ENCODE peak calls at places on chromosome 16, in five cellular contexts. One of them, this sample, is unnamed.

GRCh38 chr16:88703486-88704309 is 2.5 kb downstream of the RNF166 start:
- DNase-seq in HEK293T: no peak
- DNase-seq in HepG2: no peak
- DNase-seq in H1: no peak
- DNase-seq in NT2/D1: no peak
- DNase-seq in this sample: no peak

GRCh38 chr16:81560979-81561657 is 116.5 kb downstream of the CMIP start:
- DNase-seq in HEK293T: no peak
- DNase-seq in HepG2: no peak
- DNase-seq in H1: no peak
- DNase-seq in NT2/D1: no peak
- DNase-seq in this sample: no peak

GRCh38 chr16:4945560-4946502 is 8.9 kb upstream of the PPL start:
- DNase-seq in HEK293T: no peak
- DNase-seq in HepG2: no peak
- DNase-seq in H1: no peak
- DNase-seq in NT2/D1: no peak
- DNase-seq in this sample: no peak

GRCh38 chr16:51152691-51153261 is 1.7 kb upstream of the SALL1 start:
- DNase-seq in HEK293T: no peak
- DNase-seq in HepG2: no peak
- DNase-seq in H1: no peak
- DNase-seq in NT2/D1: no peak
- DNase-seq in this sample: no peak

GRCh38 chr16:29876186-29876577 is 13.2 kb upstream of the CDIPT start:
- DNase-seq in HEK293T: no peak
- DNase-seq in HepG2: no peak
- DNase-seq in H1: peak; percentile 49
- DNase-seq in NT2/D1: no peak
- DNase-seq in this sample: no peak

GRCh38 chr16:12145918-12146317 is 169.4 kb downstream of the SNX29 start:
- DNase-seq in HEK293T: no peak
- DNase-seq in HepG2: no peak
- DNase-seq in H1: no peak
- DNase-seq in NT2/D1: peak; percentile 16
- DNase-seq in this sample: no peak

GRCh38 chr16:79609861-79610260 is 9.3 kb upstream of the MAF start:
- DNase-seq in HEK293T: no peak
- DNase-seq in HepG2: no peak
- DNase-seq in H1: no peak
- DNase-seq in NT2/D1: no peak
- DNase-seq in this sample: no peak

GRCh38 chr16:70453117-70453890 is 1.1 kb upstream of the FCSK start:
- DNase-seq in HEK293T: no peak
- DNase-seq in HepG2: no peak
- DNase-seq in H1: no peak
- DNase-seq in NT2/D1: no peak
- DNase-seq in this sample: no peak

DNA sequence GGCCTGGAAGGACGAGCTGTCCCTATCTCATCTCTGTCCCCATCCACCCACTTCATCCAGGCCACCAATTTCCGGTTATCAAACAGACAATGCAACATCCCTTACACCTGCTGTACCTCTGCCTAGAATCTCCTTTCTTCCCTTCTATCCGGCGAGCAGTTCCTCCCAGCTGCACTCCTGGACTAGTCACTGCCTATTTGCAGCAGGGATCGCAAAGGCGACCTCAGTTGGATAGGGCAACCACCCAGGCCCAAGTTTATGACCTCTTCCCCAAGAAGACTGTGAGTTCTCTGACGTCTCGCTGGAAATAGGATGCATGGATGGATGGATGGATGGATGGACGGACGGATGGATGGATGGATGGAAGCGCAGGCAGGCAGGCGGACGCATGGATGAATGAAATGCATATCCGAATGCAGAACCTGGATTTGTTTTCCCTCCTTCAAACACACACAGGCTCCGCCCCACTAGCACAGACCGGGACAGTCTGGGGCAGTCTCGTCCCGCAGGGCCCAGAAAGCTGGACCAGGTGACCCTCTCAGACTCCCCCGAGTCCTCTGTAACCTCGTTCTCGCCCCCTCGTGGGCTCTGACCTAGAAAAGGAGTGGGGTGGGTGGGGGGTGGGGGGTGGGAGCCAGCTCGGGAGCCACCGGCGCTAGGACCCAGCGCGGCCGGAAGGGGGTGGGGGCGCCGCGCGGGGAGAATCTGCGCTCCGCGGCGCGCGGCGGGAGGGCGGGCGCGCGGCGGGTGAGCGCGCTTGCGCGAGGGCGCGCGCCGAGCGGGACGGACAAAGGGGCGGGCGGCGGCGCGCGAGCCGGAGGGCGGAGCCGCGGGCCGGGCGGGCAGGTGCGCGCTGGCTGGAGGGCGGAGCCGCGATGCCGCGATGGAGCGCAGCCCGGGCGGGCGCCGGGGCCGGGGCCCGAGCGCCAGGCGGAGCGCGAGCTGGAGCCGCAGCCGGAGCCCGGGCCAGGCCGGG is at the start of gene SBK1:
- DNase-seq in HEK293T: peak; percentile 97
- DNase-seq in HepG2: peak; percentile 40
- DNase-seq in H1: no peak
- DNase-seq in NT2/D1: no peak
- DNase-seq in this sample: peak; percentile 19
- TF ChIP-seq SUZ12 in HEK293T: no peak
- TF ChIP-seq SUZ12 in HepG2: no peak
- TF ChIP-seq SUZ12 in H1: no peak
- TF ChIP-seq SUZ12 in NT2/D1: no peak
- TF ChIP-seq SUZ12 in this sample: no peak

DNA sequence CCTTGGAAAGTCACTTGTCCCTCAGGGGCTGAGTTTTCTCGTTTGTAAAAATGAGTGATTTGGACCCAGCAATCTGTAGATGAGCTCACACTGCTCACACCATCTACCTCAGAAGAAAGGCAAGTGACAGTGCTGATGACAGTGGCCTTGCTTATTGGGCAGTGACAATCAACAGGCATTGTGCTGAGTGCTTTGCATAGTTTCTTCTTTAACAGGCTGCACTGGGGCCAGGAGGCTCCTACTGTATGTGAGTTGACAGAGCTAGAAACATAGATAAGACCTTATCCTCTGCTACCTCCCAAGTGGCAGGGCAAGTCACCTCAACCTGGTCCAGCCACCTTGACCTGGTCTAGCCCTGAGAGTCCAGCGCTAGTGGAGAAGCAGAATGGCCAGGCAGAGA is 29.7 kb upstream of the SLC12A3 start:
- DNase-seq in HEK293T: no peak
- DNase-seq in HepG2: no peak
- DNase-seq in H1: no peak
- DNase-seq in NT2/D1: no peak
- DNase-seq in this sample: no peak
- TF ChIP-seq SUZ12 in HEK293T: no peak
- TF ChIP-seq SUZ12 in HepG2: no peak
- TF ChIP-seq SUZ12 in H1: no peak
- TF ChIP-seq SUZ12 in NT2/D1: no peak
- TF ChIP-seq SUZ12 in this sample: no peak

GRCh38 chr16:69329369-69330285 is 761 bp downstream of the PDF start:
- DNase-seq in HEK293T: no peak
- DNase-seq in HepG2: no peak
- DNase-seq in H1: no peak
- DNase-seq in NT2/D1: no peak
- DNase-seq in this sample: no peak
- TF ChIP-seq SUZ12 in HEK293T: no peak
- TF ChIP-seq SUZ12 in HepG2: no peak
- TF ChIP-seq SUZ12 in H1: no peak
- TF ChIP-seq SUZ12 in NT2/D1: no peak
- TF ChIP-seq SUZ12 in this sample: no peak

DNA sequence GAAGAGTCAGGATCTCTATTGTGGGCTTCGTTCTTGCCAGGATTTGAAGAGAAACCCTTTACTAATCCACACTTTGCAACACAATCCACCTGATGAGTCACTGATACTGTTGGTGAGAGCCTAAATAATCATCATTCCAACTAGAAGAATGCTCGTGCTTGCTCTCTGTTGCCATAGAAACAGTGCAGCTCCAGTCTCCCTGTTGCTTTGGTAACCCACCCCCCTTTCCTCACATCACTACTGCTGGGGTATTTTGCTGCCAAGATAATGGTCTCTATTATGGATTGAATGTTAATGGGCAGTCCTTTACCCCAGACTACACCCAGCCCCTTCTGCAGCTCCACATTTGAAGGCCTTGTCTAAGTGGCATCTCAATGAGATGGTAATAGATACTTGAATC is 190.4 kb downstream of the ABCC12 start:
- DNase-seq in HEK293T: no peak
- DNase-seq in HepG2: no peak
- DNase-seq in H1: peak; percentile 15
- DNase-seq in NT2/D1: peak; percentile 87
- DNase-seq in this sample: no peak
- TF ChIP-seq SUZ12 in HEK293T: no peak
- TF ChIP-seq SUZ12 in HepG2: no peak
- TF ChIP-seq SUZ12 in H1: no peak
- TF ChIP-seq SUZ12 in NT2/D1: no peak
- TF ChIP-seq SUZ12 in this sample: no peak